ENCODE peak calls at places on chromosomes 2 and 18, in four cellular contexts. V is SK-N-SH, T is H1, K is HepG2. F is an unnamed sample.

GRCh38 chr2:6526093-6526824 is 339.4 kb downstream of the CMPK2 start:
- DNase-seq in K (peak), V (peak), T (no peak), F (peak)

GRCh38 chr2:33372940-33373553 is 103.4 kb upstream of the RASGRP3 start:
- DNase-seq in V (peak), K (peak), T (no peak), F (peak)

GRCh38 chr18:61948196-61948800 is 55.5 kb upstream of the RNF152 start:
- DNase-seq in V (no peak), T (no peak), K (no peak), F (no peak)

GRCh38 chr18:12313530-12314245 is 5.6 kb downstream of the TUBB6 start:
- DNase-seq in V (no peak), K (no peak), T (no peak), F (no peak)

GRCh38 chr18:24396082-24396623 is 1.5 kb downstream of the OSBPL1A start:
- DNase-seq in T (no peak), V (no peak), K (no peak), F (no peak)

GRCh38 chr2:107091163-107091864 is 205.3 kb upstream of the ST6GAL2 start:
- DNase-seq in V (no peak), K (no peak), T (no peak), F (no peak)

GRCh38 chr2:217952409-217952808 is 50.4 kb downstream of the TNS1 start:
- DNase-seq in T (no peak), K (no peak), V (no peak), F (no peak)

GRCh38 chr18:32093106-32093511 is 1.4 kb downstream of the RNF138 start:
- DNase-seq in T (peak), K (peak), V (no peak), F (peak)

GRCh38 chr2:207230261-207231105 is 64.7 kb upstream of the KLF7 start:
- DNase-seq in K (peak), V (peak), T (peak), F (no peak)

GRCh38 chr2:217168396-217168795 is 308.5 kb upstream of the TNP1 start:
- DNase-seq in K (no peak), V (no peak), T (no peak), F (no peak)

GRCh38 chr18:23574611-23575308 is 11.5 kb downstream of the NPC1 start:
- DNase-seq in K (no peak), V (peak), T (no peak), F (no peak)

GRCh38 chr2:109160714-109161440 is 31.9 kb downstream of the SH3RF3 start:
- DNase-seq in T (no peak), K (no peak), V (no peak), F (no peak)

GRCh38 chr2:11079131-11079824 is 76.0 kb upstream of the SLC66A3 start:
- DNase-seq in V (no peak), K (no peak), T (peak), F (no peak)

GRCh38 chr2:81937944-81938343 is 1633.4 kb upstream of the LRRTM1 start:
- DNase-seq in T (no peak), V (no peak), K (no peak), F (no peak)

GRCh38 chr2:75522543-75523312 is 38.0 kb downstream of the EVA1A start:
- DNase-seq in K (peak), V (no peak), T (no peak), F (no peak)

GRCh38 chr2:75068546-75068945 is 110.1 kb downstream of the POLE4 start:
- DNase-seq in T (no peak), K (peak), V (no peak), F (no peak)

GRCh38 chr2:215828528-215829184 is 184.7 kb downstream of the MREG start:
- DNase-seq in K (peak), V (peak), T (peak), F (peak)

GRCh38 chr2:37156857-37157714 is at the start of gene EIF2AK2:
- DNase-seq in K (peak), T (peak), V (peak), F (peak)

GRCh38 chr2:75292826-75293225 is 93.5 kb upstream of the TACR1 start:
- DNase-seq in T (no peak), V (no peak), K (no peak), F (no peak)

GRCh38 chr2:240785424-240786335 is 34.3 kb downstream of the KIF1A start:
- DNase-seq in V (no peak), K (no peak), T (no peak), F (no peak)

GRCh38 chr2:8406271-8406670 is 275.6 kb upstream of the ID2 start:
- DNase-seq in T (no peak), K (no peak), V (no peak), F (no peak)

GRCh38 chr2:101474752-101475384 is at the start of gene RFX8:
- DNase-seq in V (no peak), T (peak), K (peak), F (no peak)

GRCh38 chr2:189208254-189208653 is 28.7 kb upstream of the COL5A2 start:
- DNase-seq in T (no peak), V (no peak), K (no peak), F (no peak)

GRCh38 chr2:85012855-85013254 is 41.9 kb downstream of the KCMF1 start:
- DNase-seq in V (no peak), T (no peak), K (no peak), F (no peak)

GRCh38 chr18:55228191-55228590 is 268.9 kb upstream of the CCDC68 start:
- DNase-seq in K (no peak), T (no peak), V (no peak), F (no peak)

GRCh38 chr2:177489719-177490301 is 97.2 kb downstream of the AGPS start:
- DNase-seq in V (peak), K (peak), T (no peak), F (no peak)

GRCh38 chr2:109279243-109279860 is 150.3 kb downstream of the SH3RF3 start:
- DNase-seq in V (no peak), K (no peak), T (no peak), F (no peak)

GRCh38 chr2:170716851-170717598 is 1.9 kb downstream of the SP5 start:
- DNase-seq in K (peak), T (peak), V (peak), F (no peak)

GRCh38 chr18:43571078-43571689 is 293.9 kb upstream of the SYT4 start:
- DNase-seq in K (peak), T (peak), V (peak), F (peak)

GRCh38 chr2:221943078-221943810 is 355.6 kb downstream of the PAX3 start:
- DNase-seq in T (no peak), K (no peak), V (no peak), F (peak)

GRCh38 chr2:230944123-230944653 is 19.1 kb upstream of the GPR55 start:
- DNase-seq in T (no peak), K (no peak), V (no peak), F (no peak)

GRCh38 chr2:50126077-50126476 is 905.9 kb downstream of the NRXN1 start:
- DNase-seq in K (no peak), V (no peak), T (no peak), F (no peak)

GRCh38 chr18:46334200-46334553 is 230.0 kb downstream of the HAUS1 start:
- DNase-seq in V (no peak), T (no peak), K (no peak), F (no peak)

GRCh38 chr18:8367217-8367988 is 241.8 kb upstream of the RAB12 start:
- DNase-seq in T (peak), K (no peak), V (peak), F (peak)

GRCh38 chr2:18117592-18117991 is 239.1 kb downstream of the KCNS3 start:
- DNase-seq in V (peak), K (peak), T (peak), F (peak)

DNA sequence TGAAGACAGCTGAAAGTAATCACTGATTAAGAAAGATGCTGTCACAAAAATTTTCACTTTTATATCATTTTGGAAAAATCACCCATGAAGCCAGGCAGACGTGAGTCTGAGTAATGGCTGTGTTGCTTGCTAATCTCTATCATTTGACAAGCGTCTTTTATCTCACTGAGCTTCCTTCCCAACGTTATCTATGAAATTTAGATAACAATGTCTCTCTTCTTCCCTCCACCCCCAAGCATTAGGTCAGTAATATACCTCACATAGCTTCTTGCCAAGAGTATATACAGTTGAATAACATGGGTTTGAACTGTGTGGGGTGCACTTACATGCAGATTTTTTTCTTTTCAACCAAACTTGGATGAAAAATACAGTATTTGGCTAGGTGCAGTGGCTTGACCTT is 388.6 kb upstream of the NRXN1 start:
- DNase-seq in T (no peak), K (no peak), V (no peak), F (no peak)
- TF ChIP-seq JUND in T (no peak), K (no peak), V (no peak), F (no peak)

GRCh38 chr18:10519999-10520935 is 5.6 kb upstream of the NAPG start:
- DNase-seq in V (peak), T (peak), K (peak), F (peak)
- TF ChIP-seq JUND in V (no peak), T (no peak), K (no peak), F (no peak)

DNA sequence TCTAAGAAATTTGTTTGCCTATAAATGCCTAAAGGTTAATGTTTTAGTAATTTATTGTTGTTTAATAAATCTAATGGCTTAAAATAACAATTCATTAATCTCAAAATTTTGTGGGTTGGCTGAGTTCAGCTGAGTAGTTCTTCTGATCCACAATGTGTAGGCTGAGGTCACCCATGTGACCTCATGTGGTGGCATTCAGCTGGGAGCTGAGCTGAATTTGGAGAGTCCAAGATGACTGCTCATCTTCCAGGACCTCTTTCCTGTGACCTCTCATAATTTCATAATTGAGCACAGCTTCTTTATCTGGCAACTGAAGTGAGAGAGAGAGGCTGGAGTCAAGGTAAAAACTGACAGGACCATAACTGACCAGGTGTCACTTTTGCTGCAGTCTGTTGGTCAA is 132.4 kb downstream of the TXNL1 start:
- DNase-seq in T (no peak), K (no peak), V (no peak), F (no peak)
- TF ChIP-seq JUND in T (no peak), K (no peak), V (no peak), F (no peak)

DNA sequence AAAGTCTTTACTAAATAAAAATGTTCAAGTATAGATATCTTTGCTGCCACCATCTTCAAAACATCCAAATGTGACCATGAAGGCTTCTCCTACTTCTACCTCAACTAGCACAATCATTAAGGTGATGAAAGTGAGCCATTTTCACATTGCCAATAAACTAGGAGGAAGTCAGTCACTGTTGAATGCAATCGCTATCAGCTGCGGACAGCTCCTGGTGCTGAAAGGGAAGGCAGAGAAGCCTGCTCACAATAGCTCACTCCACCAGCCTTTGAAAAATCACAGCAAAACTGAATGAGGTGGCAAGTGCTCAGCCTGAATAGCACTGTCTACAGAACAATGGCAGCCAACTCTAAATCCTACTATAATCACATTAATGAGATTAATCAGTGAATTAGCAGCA is 2.2 kb downstream of the MYT1L start:
- DNase-seq in T (peak), K (peak), V (no peak), F (peak)
- TF ChIP-seq JUND in T (no peak), K (no peak), V (no peak), F (no peak)

GRCh38 chr2:98134138-98134537 is 47.2 kb downstream of the VWA3B start:
- DNase-seq in V (no peak), K (no peak), T (no peak), F (no peak)

GRCh38 chr2:98140210-98140609 is 53.2 kb downstream of the VWA3B start:
- DNase-seq in T (no peak), V (no peak), K (no peak), F (no peak)

GRCh38 chr2:98128556-98129109 is 41.7 kb downstream of the VWA3B start:
- DNase-seq in K (no peak), T (no peak), V (no peak), F (no peak)

GRCh38 chr2:98134601-98135000 is 47.6 kb downstream of the VWA3B start:
- DNase-seq in T (no peak), K (no peak), V (no peak), F (no peak)
- TF ChIP-seq JUND in T (no peak), K (no peak), V (no peak), F (no peak)

DNA sequence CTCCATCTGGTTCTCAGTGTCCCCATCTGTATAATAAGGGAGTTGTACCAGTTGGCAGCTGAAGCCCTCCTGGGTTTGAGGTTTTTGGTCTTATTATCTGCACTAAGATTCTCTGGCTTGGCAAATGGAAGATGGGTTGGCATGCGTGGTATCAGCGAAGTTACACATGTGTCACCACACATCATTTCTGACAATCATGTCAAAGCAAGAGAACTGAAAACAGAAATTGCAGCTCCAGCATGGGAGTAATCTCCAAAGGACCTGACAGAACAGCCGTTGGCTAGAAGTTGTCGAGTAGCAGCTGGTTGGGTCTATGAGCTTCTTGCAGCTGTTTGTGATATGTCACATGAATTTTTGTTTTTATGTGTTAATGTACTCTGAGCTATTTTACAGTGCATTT is 317.4 kb downstream of the SLC4A3 start:
- DNase-seq in T (no peak), K (no peak), V (no peak), F (no peak)
- TF ChIP-seq JUND in T (no peak), K (no peak), V (no peak), F (no peak)